ENCODE peak calls at places on chromosomes 5 and 9, in seven cellular contexts. A, U, C, B, D, E and K are unnamed samples. For H3K27me3 and H3K9me3, the result is how much of the 10 kb centered on the place peaks cover.

GRCh38 chr5:91280942-91281269 is 102.2 kb downstream of the ARRDC3 start:
- DNase-seq in C (no peak), D (no peak), E (no peak), A (no peak), U (no peak), B (no peak), K (no peak)

GRCh38 chr9:132863096-132863495 is 15.0 kb downstream of the AK8 start:
- DNase-seq in B (no peak), C (no peak), E (no peak), U (no peak), D (no peak), A (no peak), K (peak)

GRCh38 chr9:124724415-124725067 is 46.6 kb downstream of the NR6A1 start:
- DNase-seq in C (no peak), B (no peak), D (no peak), E (no peak), A (no peak), U (no peak), K (no peak)

GRCh38 chr5:74318985-74319563 is 321.5 kb downstream of the ENC1 start:
- DNase-seq in E (no peak), A (no peak), C (peak), B (no peak), U (no peak), D (no peak), K (no peak)

GRCh38 chr9:99563364-99563763 is 258.3 kb upstream of the NR4A3 start:
- DNase-seq in B (no peak), E (no peak), A (no peak), U (no peak), C (no peak), D (no peak), K (no peak)

GRCh38 chr5:68838157-68838718 is 255.6 kb upstream of the SLC30A5 start:
- DNase-seq in E (no peak), D (no peak), U (no peak), B (no peak), C (no peak), A (no peak), K (no peak)

GRCh38 chr5:132814441-132815294 is 1.6 kb downstream of the SOWAHA start:
- DNase-seq in U (no peak), D (no peak), A (no peak), E (no peak), B (no peak), C (no peak), K (no peak)

GRCh38 chr9:92292338-92293074 is 991 bp downstream of the IARS1 start:
- DNase-seq in E (no peak), B (no peak), A (no peak), C (peak), U (no peak), D (no peak), K (no peak)

GRCh38 chr5:120624021-120624563 is 160.0 kb downstream of the PRR16 start:
- DNase-seq in A (peak), D (no peak), E (peak), U (no peak), C (no peak), B (no peak), K (no peak)

GRCh38 chr5:132258102-132259060 is 885 bp downstream of the PDLIM4 start:
- DNase-seq in U (no peak), A (no peak), C (peak), B (peak), E (peak), D (peak), K (no peak)

GRCh38 chr9:113479150-113479761 is 15.7 kb downstream of the RGS3 start:
- DNase-seq in E (no peak), B (no peak), C (no peak), A (no peak), U (no peak), D (no peak), K (no peak)

GRCh38 chr9:82797539-82797938 is 265.4 kb downstream of the RASEF start:
- DNase-seq in U (no peak), A (no peak), C (no peak), B (no peak), E (no peak), D (peak), K (no peak)

GRCh38 chr5:10726913-10727517 is 34.0 kb downstream of the DAP start:
- DNase-seq in E (peak), B (no peak), D (no peak), A (no peak), C (no peak), U (no peak), K (no peak)

DNA sequence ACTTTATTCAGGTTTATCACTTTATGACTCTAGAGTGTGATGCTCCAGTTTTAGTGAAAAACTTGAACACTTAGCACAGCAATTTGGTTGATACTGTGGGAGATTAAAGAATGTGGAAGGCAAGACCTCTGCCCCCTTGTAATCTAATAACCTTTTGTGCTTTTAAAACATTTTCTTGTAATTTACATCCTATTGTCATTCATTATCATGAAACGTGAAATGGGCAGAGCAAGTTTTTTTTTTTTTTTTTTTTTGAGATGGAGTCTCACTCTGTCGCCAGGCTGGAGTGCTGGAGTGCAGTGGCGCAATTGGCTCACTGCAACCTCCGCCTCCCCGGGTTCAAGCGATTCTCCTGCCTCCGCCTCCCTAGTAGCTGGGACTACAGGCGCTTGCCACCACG is 1.8 kb downstream of the PAIP2 start:
- DNase-seq in B (no peak), E (no peak), C (no peak), D (no peak), U (no peak), A (no peak), K (no peak)
- H3K4me3 ChIP-seq in B (no peak), E (no peak), C (peak), D (no peak), U (peak), A (peak), K (peak)

GRCh38 chr9:38412751-38413150 is 11.5 kb downstream of the IGFBPL1 start:
- DNase-seq in E (no peak), U (no peak), C (no peak), B (no peak), D (no peak), A (no peak), K (no peak)
- H3K27me3 ChIP-seq in E (under half), U (under half), C (under half), B (under half), D (under half), A (under half), K (under half)

GRCh38 chr5:136598901-136599300 is 233.6 kb upstream of the TRPC7 start:
- DNase-seq in A (no peak), C (no peak), B (no peak), D (no peak), U (no peak), E (no peak), K (no peak)
- H3K9me3 ChIP-seq in A (under half), C (under half), B (under half), D (under half), U (under half), E (under half), K (under half)

GRCh38 chr5:38595149-38595725 is 38.8 kb upstream of the LIFR start:
- DNase-seq in E (peak), U (no peak), B (no peak), A (no peak), D (no peak), C (peak), K (no peak)
- H3K4me3 ChIP-seq in E (no peak), U (no peak), B (no peak), A (no peak), D (no peak), C (no peak), K (no peak)

DNA sequence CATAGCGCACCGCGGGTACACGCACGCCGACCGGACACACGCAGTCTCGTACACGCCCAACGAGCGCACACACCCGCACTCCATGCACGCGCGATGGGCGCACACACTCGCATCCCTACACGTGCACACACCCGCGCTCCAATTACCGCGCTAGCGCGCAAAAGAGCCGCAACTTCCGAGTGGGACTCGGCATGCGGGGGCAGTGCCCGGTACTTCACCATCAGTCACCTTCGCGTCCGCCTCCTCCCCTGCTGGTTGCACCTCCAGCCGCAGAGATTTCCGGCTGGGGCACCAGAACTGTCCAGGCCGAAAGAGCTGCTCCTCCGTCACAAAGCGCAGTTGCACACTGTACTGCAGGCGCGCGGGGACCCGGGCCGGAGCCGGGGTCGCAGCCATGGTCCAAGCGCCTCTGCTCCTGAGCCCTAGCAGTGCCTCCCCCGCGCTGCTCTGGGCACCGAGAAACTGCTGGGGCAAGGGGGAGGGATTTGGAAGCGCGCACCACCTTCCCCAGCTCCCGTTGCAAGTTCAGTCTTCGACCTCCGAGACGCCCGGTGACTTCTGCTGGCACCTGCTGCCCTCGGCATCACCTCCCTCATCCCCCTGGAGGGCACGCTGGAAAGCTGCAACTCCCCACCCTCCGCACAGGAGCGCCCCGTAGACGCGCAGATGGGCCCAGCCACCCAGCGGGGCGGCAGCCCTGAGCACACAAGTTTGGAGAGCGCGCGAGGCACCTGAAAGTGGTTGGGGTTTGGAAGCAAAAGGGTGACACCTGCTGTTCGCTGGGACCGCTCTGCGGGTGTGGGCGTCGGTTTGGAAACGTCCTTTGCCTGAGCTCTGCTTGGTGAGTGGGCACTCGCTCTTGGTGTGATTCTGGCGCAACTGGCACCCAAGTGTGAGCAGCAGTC is 337.4 kb upstream of the PUM3 start:
- DNase-seq in U (peak), A (peak), B (no peak), D (no peak), E (no peak), C (peak), K (peak)
- H3K27me3 ChIP-seq in U (under half), A (under half), B (under half), D (under half), E (under half), C (under half), K (under half)

GRCh38 chr5:54093861-54094260 is 216.5 kb downstream of the ARL15 start:
- DNase-seq in U (no peak), E (no peak), A (no peak), C (no peak), D (no peak), B (no peak), K (no peak)

GRCh38 chr5:54091416-54092130 is 218.8 kb downstream of the ARL15 start:
- DNase-seq in E (no peak), B (no peak), C (peak), U (no peak), D (peak), A (no peak), K (no peak)

GRCh38 chr5:54093081-54093492 is 217.3 kb downstream of the ARL15 start:
- DNase-seq in E (no peak), B (no peak), D (peak), A (no peak), C (peak), U (no peak), K (no peak)

GRCh38 chr5:54095969-54096368 is 214.4 kb downstream of the ARL15 start:
- DNase-seq in U (no peak), A (no peak), C (no peak), E (no peak), B (no peak), D (no peak), K (no peak)

GRCh38 chr5:54094706-54095105 is 215.7 kb downstream of the ARL15 start:
- DNase-seq in C (no peak), E (no peak), U (no peak), A (no peak), B (no peak), D (no peak), K (no peak)
- H3K9me3 ChIP-seq in C (under half), E (under half), U (under half), A (under half), B (under half), D (under half), K (under half)

GRCh38 chr5:1634337-1634661 is 110.5 kb upstream of the LPCAT1 start:
- DNase-seq in C (no peak), U (no peak), D (no peak), E (no peak), B (no peak), A (no peak), K (no peak)
- H3K4me3 ChIP-seq in C (peak), U (peak), D (peak), E (peak), B (peak), A (peak), K (peak)

GRCh38 chr5:77645158-77645994 is 6.9 kb upstream of the OTP start:
- DNase-seq in C (no peak), U (peak), E (peak), A (peak), D (no peak), B (no peak), K (peak)
- H3K27me3 ChIP-seq in C (half or more), U (half or more), E (under half), A (under half), D (half or more), B (under half), K (half or more)

GRCh38 chr5:140855772-140856674 is at the start of gene PCDHA10:
- DNase-seq in C (no peak), D (no peak), E (no peak), A (no peak), B (no peak), U (no peak), K (no peak)

GRCh38 chr5:140862441-140863295 is 6.1 kb upstream of the PCDHA11 start:
- DNase-seq in A (no peak), C (no peak), E (no peak), D (no peak), U (no peak), B (no peak), K (no peak)

GRCh38 chr5:140857177-140857986 is 1.7 kb downstream of the PCDHA10 start:
- DNase-seq in E (no peak), D (no peak), C (no peak), B (no peak), A (no peak), U (no peak), K (no peak)

DNA sequence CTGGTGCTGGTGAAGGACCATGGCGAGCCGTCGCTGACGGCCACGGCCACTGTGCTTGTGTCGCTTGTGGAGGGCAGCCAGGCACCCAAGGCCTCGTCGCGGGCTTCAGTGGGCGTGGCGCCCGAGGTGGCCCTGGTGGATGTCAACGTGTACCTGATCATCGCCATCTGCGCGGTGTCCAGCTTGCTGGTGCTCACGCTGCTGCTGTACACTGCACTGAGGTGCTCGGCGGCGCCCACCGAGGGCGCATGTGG is 2.2 kb downstream of the PCDHA10 start:
- DNase-seq in D (no peak), U (no peak), E (no peak), C (no peak), A (no peak), B (no peak), K (no peak)
- H3K9me3 ChIP-seq in D (half or more), U (under half), E (under half), C (under half), A (under half), B (under half), K (under half)